ENCODE peak calls at places on chromosome 7, in seven cellular contexts. X is stimulated activated CD4-positive, alpha-beta T cell treated with anti-CD3 and anti-CD28 coated beads, Interleukin-4, amount 100 ng/mL, for 4 hours; Y is NCI-H774; Q is T follicular helper cell; Z is KBM-7; T is HEK293T; M is stimulated activated CD8-positive, alpha-beta memory T cell treated with anti-CD3 and anti-CD28 coated beads, Interleukin-7, amount 100 ng/mL, for 48 hours. H is an unnamed sample.

GRCh38 chr7:74479066-74479781 is 25.5 kb downstream of the GTF2IRD1 start:
- DNase-seq in X (no peak), Y (peak; percentile 20), Q (no peak), Z (no peak), T (no peak), M (no peak), H (peak; percentile 89)

GRCh38 chr7:130008941-130009847 is 42.0 kb downstream of the ZC3HC1 start:
- DNase-seq in X (no peak), Y (peak; percentile 80), Q (no peak), Z (no peak), T (no peak), M (no peak), H (peak; percentile 71)

GRCh38 chr7:27103489-27104226 is 1.2 kb upstream of the HOXA2 start:
- DNase-seq in X (no peak), Y (no peak), Q (no peak), Z (peak; percentile 33), T (no peak), M (no peak), H (no peak)

GRCh38 chr7:140230862-140231778 is 54.3 kb upstream of the KDM7A start:
- DNase-seq in X (peak; percentile 83), Y (peak; percentile 64), Q (peak; percentile 45), Z (peak; percentile 28), T (peak; percentile 88), M (peak; percentile 31), H (peak; percentile 53)

GRCh38 chr7:130486114-130486962 is 5.5 kb upstream of the MEST start:
- DNase-seq in X (peak; percentile 60), Y (peak; percentile 91), Q (peak; percentile 25), Z (no peak), T (no peak), M (no peak), H (no peak)

GRCh38 chr7:63040336-63040735 is 958.3 kb upstream of the ZNF722 start:
- DNase-seq in X (no peak), Y (no peak), Q (no peak), Z (no peak), T (no peak), M (no peak), H (no peak)

GRCh38 chr7:125136755-125137547 is 207.3 kb upstream of the POT1 start:
- DNase-seq in X (no peak), Y (no peak), Q (no peak), Z (no peak), T (no peak), M (no peak), H (no peak)

GRCh38 chr7:16091951-16092350 is 329.4 kb downstream of the CRPPA start:
- DNase-seq in X (no peak), Y (no peak), Q (no peak), Z (no peak), T (no peak), M (no peak), H (no peak)

GRCh38 chr7:140640727-140641531 is at the start of gene DENND2A:
- DNase-seq in X (no peak), Y (peak; percentile 42), Q (no peak), Z (peak; percentile 16), T (peak; percentile 81), M (no peak), H (peak; percentile 72)

GRCh38 chr7:1909476-1909875 is 239.4 kb downstream of the ELFN1 start:
- DNase-seq in X (no peak), Y (no peak), Q (no peak), Z (no peak), T (no peak), M (no peak), H (no peak)

GRCh38 chr7:102872460-102872859 is 40.3 kb upstream of the LRRC17 start:
- DNase-seq in X (no peak), Y (no peak), Q (no peak), Z (no peak), T (no peak), M (no peak), H (no peak)

GRCh38 chr7:142329062-142329788 is 71.4 kb upstream of the PRSS58 start:
- DNase-seq in X (no peak), Y (no peak), Q (no peak), Z (no peak), T (no peak), M (no peak), H (no peak)

GRCh38 chr7:128259131-128260056 is 18.3 kb downstream of the LEP start:
- DNase-seq in X (no peak), Y (no peak), Q (no peak), Z (no peak), T (no peak), M (no peak), H (no peak)